ENCODE peak calls at places on chromosomes 16 and 17, in eight cellular contexts. J, B, M, P, Z, I, K and O are unnamed samples. For H3K4me1, the result is how much of the 10 kb centered on the place peaks cover.

GRCh38 chr17:38454528-38454927 is 26.3 kb downstream of the ARHGAP23 start:
- DNase-seq in Z (peak), I (peak), K (peak), B (no peak), P (no peak), M (peak), J (peak), O (no peak)

GRCh38 chr17:73613271-73613941 is 30.8 kb downstream of the SDK2 start:
- DNase-seq in J (no peak), P (peak), M (peak), Z (no peak), K (peak), B (no peak), I (no peak), O (no peak)

GRCh38 chr17:40316571-40317344 is 7.8 kb downstream of the RARA start:
- DNase-seq in B (peak), K (peak), J (peak), I (peak), M (peak), Z (peak), P (peak), O (no peak)

GRCh38 chr17:62321451-62321850 is 58.9 kb upstream of the EFCAB3 start:
- DNase-seq in I (peak), P (no peak), B (no peak), M (no peak), J (peak), Z (no peak), K (no peak), O (no peak)

GRCh38 chr17:50149425-50150353 is 788 bp downstream of the PPP1R9B start:
- DNase-seq in J (peak), K (peak), B (peak), P (peak), Z (peak), M (peak), I (peak), O (peak)

GRCh38 chr17:47423406-47424295 is 99.9 kb downstream of the EFCAB13 start:
- DNase-seq in J (peak), K (peak), M (peak), P (peak), B (peak), I (no peak), Z (peak), O (peak)

GRCh38 chr17:40915199-40915661 is 22.2 kb downstream of the KRT23 start:
- DNase-seq in Z (peak), K (no peak), M (no peak), B (no peak), I (peak), J (peak), P (no peak), O (no peak)

GRCh38 chr16:82630688-82631087 is 3.9 kb downstream of the CDH13 start:
- DNase-seq in I (peak), Z (no peak), J (peak), P (no peak), B (no peak), K (no peak), M (no peak), O (no peak)

GRCh38 chr16:3490911-3491629 is 4.2 kb downstream of the C16orf90 start:
- DNase-seq in I (no peak), B (no peak), J (no peak), K (no peak), M (peak), Z (no peak), P (no peak), O (no peak)

GRCh38 chr16:87924041-87924851 is 12.1 kb downstream of the CA5A start:
- DNase-seq in Z (peak), M (no peak), I (no peak), J (no peak), P (no peak), B (peak), K (no peak), O (peak)

GRCh38 chr16:67685388-67686112 is 18.9 kb downstream of the C16orf86 start:
- DNase-seq in Z (no peak), B (no peak), P (no peak), J (no peak), M (no peak), K (no peak), I (no peak), O (no peak)

GRCh38 chr17:29722411-29723198 is 99.9 kb upstream of the CORO6 start:
- DNase-seq in B (no peak), M (no peak), K (peak), P (no peak), Z (no peak), I (peak), J (peak), O (peak)

GRCh38 chr17:35588196-35588920 is 1.2 kb downstream of the AP2B1 start:
- DNase-seq in J (peak), I (peak), M (no peak), K (no peak), Z (peak), B (no peak), P (no peak), O (no peak)
- H3K4me3 ChIP-seq in J (peak), I (peak), M (peak), K (peak), Z (peak), B (peak), P (peak), O (peak)

GRCh38 chr16:714558-715447 is at the start of gene METRN:
- DNase-seq in Z (peak), M (peak), J (peak), I (peak), K (peak), B (peak), P (peak), O (peak)
- H3K27ac ChIP-seq in Z (no peak), M (peak), J (peak), I (peak), K (peak), B (no peak), P (peak), O (no peak)

GRCh38 chr16:75310541-75310940 is 59.1 kb upstream of the BCAR1 start:
- DNase-seq in P (no peak), Z (no peak), B (no peak), I (no peak), K (no peak), J (no peak), M (no peak), O (no peak)

GRCh38 chr16:75309899-75310430 is 58.5 kb upstream of the BCAR1 start:
- DNase-seq in P (no peak), K (no peak), I (no peak), M (no peak), B (no peak), J (no peak), Z (no peak), O (no peak)

GRCh38 chr16:75307506-75307905 is 56.1 kb upstream of the BCAR1 start:
- DNase-seq in K (no peak), B (no peak), P (no peak), J (no peak), M (no peak), I (no peak), Z (no peak), O (no peak)

GRCh38 chr16:75308011-75308410 is 56.6 kb upstream of the BCAR1 start:
- DNase-seq in I (no peak), K (no peak), J (no peak), Z (no peak), P (no peak), B (no peak), M (no peak), O (no peak)

DNA sequence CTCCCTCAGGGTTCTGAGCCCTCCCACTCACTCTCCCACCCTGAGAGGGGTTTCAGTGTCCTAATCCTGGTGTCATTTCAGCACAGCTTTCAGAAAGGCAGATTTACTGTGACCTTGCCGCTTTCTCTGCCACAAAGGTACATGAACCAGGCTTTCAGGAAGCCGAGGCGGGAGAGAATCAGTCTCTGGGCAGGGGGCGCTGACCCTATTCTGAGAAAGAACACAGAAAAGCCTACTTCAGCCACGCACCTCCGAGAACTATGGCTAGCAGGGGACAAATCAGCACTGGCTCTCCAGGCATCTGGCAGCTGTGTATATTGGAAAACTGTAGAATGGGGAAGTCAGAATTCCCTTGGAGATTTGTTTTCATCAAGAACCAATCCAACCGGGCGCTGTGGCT is 57.7 kb upstream of the BCAR1 start:
- DNase-seq in M (no peak), Z (no peak), K (no peak), B (no peak), I (no peak), J (no peak), P (peak), O (no peak)
- H3K4me1 ChIP-seq in M (under half), Z (under half), K (under half), B (under half), I (under half), J (under half), P (under half), O (under half)

GRCh38 chr17:76264425-76264754 is 758 bp upstream of the UBALD2 start:
- DNase-seq in M (no peak), K (no peak), I (no peak), Z (no peak), P (no peak), J (no peak), B (no peak), O (no peak)
- H3K4me3 ChIP-seq in M (peak), K (peak), I (no peak), Z (no peak), P (no peak), J (peak), B (no peak), O (peak)

GRCh38 chr16:30603945-30604315 is 6.3 kb downstream of the ZNF689 start:
- DNase-seq in K (no peak), M (no peak), Z (no peak), B (no peak), I (no peak), J (no peak), P (no peak), O (no peak)

GRCh38 chr16:30604316-30604947 is 5.8 kb downstream of the ZNF689 start:
- DNase-seq in B (peak), P (no peak), J (no peak), M (peak), I (no peak), K (no peak), Z (no peak), O (no peak)

GRCh38 chr16:30602595-30603277 is 7.5 kb downstream of the ZNF689 start:
- DNase-seq in J (peak), P (no peak), Z (no peak), K (no peak), I (peak), B (no peak), M (no peak), O (peak)

GRCh38 chr16:30606004-30606403 is 4.2 kb downstream of the ZNF689 start:
- DNase-seq in P (no peak), B (peak), J (no peak), Z (no peak), I (no peak), M (no peak), K (no peak), O (no peak)

GRCh38 chr16:30605148-30605547 is 5.0 kb downstream of the ZNF689 start:
- DNase-seq in I (no peak), Z (no peak), M (peak), B (peak), P (no peak), J (no peak), K (no peak), O (no peak)
- H3K27ac ChIP-seq in I (no peak), Z (no peak), M (no peak), B (no peak), P (no peak), J (no peak), K (no peak), O (no peak)

GRCh38 chr17:36697907-36698526 is 96.6 kb downstream of the MRM1 start:
- DNase-seq in K (no peak), Z (no peak), J (peak), M (no peak), I (no peak), B (no peak), P (peak), O (peak)
- H3K4me1 ChIP-seq in K (under half), Z (under half), J (under half), M (under half), I (under half), B (under half), P (under half), O (under half)

GRCh38 chr16:976389-976931 is 5.1 kb upstream of the SOX8 start:
- DNase-seq in P (no peak), Z (no peak), M (peak), K (no peak), B (no peak), J (no peak), I (no peak), O (no peak)
- H3K4me3 ChIP-seq in P (no peak), Z (no peak), M (no peak), K (no peak), B (no peak), J (no peak), I (no peak), O (no peak)

GRCh38 chr17:18186271-18186982 is 2.8 kb downstream of the ALKBH5 start:
- DNase-seq in M (no peak), Z (no peak), J (peak), I (peak), K (no peak), P (no peak), B (no peak), O (no peak)

GRCh38 chr17:18187226-18187625 is 3.6 kb downstream of the ALKBH5 start:
- DNase-seq in I (no peak), P (no peak), B (no peak), Z (peak), M (no peak), J (no peak), K (peak), O (no peak)

GRCh38 chr17:18185832-18186231 is 2.2 kb downstream of the ALKBH5 start:
- DNase-seq in Z (no peak), M (no peak), K (no peak), P (no peak), J (peak), I (peak), B (no peak), O (no peak)

GRCh38 chr17:18190629-18191028 is 7.0 kb downstream of the ALKBH5 start:
- DNase-seq in I (no peak), J (peak), Z (no peak), K (no peak), M (no peak), P (no peak), B (no peak), O (no peak)

GRCh38 chr17:18187816-18188761 is 4.5 kb downstream of the ALKBH5 start:
- DNase-seq in P (no peak), J (peak), K (peak), M (no peak), Z (peak), B (no peak), I (peak), O (no peak)
- H3K27ac ChIP-seq in P (no peak), J (peak), K (peak), M (peak), Z (peak), B (peak), I (peak), O (no peak)

GRCh38 chr17:49022391-49022941 is 25.3 kb downstream of the IGF2BP1 start:
- DNase-seq in P (peak), J (no peak), K (no peak), Z (no peak), M (no peak), I (no peak), B (no peak), O (peak)
- H3K4me1 ChIP-seq in P (half or more), J (under half), K (under half), Z (under half), M (under half), I (under half), B (under half), O (half or more)

GRCh38 chr17:6070895-6071511 is 824 bp downstream of the WSCD1 start:
- DNase-seq in J (peak), M (no peak), P (peak), I (peak), B (no peak), K (peak), Z (no peak), O (no peak)
- H3K4me3 ChIP-seq in J (peak), M (peak), P (peak), I (no peak), B (peak), K (no peak), Z (no peak), O (peak)